ENCODE peak calls at places on chromosomes 4 and X, in nine cellular contexts. G is OCI-LY7; K is NCI-H1105; V is DMS 273 treated with DMSO at 0.1 percent for 48 hours; I is stimulated activated CD4-positive, alpha-beta T cell treated with anti-CD3 and anti-CD28 coated beads, TNF-alpha, amount 100 ng/mL, for 48 hours; T is body of pancreas; S is left cardiac atrium; O is fibroblast of mammary gland; F is sciatic nerve. H is an unnamed sample.

GRCh38 chr4:154064244-154064643 is 275.4 kb upstream of the SFRP2 start:
- DNase-seq in G (no peak), K (no peak), V (no peak), I (no peak), T (no peak), S (no peak), O (no peak), F (no peak), H (no peak)

GRCh38 chr4:181637186-181638105 is 605.8 kb upstream of the TENM3 start:
- DNase-seq in G (no peak), K (no peak), V (no peak), I (no peak), T (no peak), S (no peak), O (peak; percentile 93), F (no peak), H (no peak)

GRCh38 chrX:12814434-12814833 is 23.2 kb downstream of the PRPS2 start:
- DNase-seq in G (peak; percentile 69), K (peak; percentile 23), V (peak; percentile 2), I (peak; percentile 11), T (peak; percentile 25), S (no peak), O (peak; percentile 59), F (no peak), H (no peak)

GRCh38 chr4:71441186-71442169 is 102.7 kb downstream of the SLC4A4 start:
- DNase-seq in G (no peak), K (no peak), V (no peak), I (no peak), T (no peak), S (no peak), O (peak; percentile 14), F (no peak), H (no peak)

GRCh38 chr4:100872811-100873210 is 355.0 kb upstream of the EMCN start:
- DNase-seq in G (no peak), K (no peak), V (no peak), I (no peak), T (no peak), S (no peak), O (peak; percentile 12), F (no peak), H (no peak)

GRCh38 chr4:39657465-39657864 is 18.8 kb upstream of the SMIM14 start:
- DNase-seq in G (peak; percentile 7), K (no peak), V (no peak), I (no peak), T (no peak), S (no peak), O (no peak), F (no peak), H (no peak)

GRCh38 chr4:142615324-142615665 is 230.8 kb downstream of the INPP4B start:
- DNase-seq in G (no peak), K (no peak), V (no peak), I (no peak), T (no peak), S (no peak), O (peak; percentile 78), F (no peak), H (no peak)

GRCh38 chr4:75289843-75290616 is 224.2 kb downstream of the RCHY1 start:
- DNase-seq in G (peak; percentile 31), K (peak; percentile 91), V (peak; percentile 11), I (no peak), T (peak; percentile 12), S (no peak), O (peak; percentile 28), F (no peak), H (no peak)

GRCh38 chrX:101287402-101287801 is 3.7 kb downstream of the TAF7L start:
- DNase-seq in G (peak; percentile 47), K (peak; percentile 1), V (peak; percentile 25), I (peak; percentile 2), T (no peak), S (no peak), O (peak; percentile 64), F (no peak), H (no peak)

GRCh38 chr4:14987054-14987453 is 15.2 kb upstream of the CPEB2 start:
- DNase-seq in G (no peak), K (no peak), V (no peak), I (no peak), T (no peak), S (no peak), O (no peak), F (no peak), H (no peak)

GRCh38 chr4:113584407-113585150 is 177.0 kb downstream of the CAMK2D start:
- DNase-seq in G (no peak), K (no peak), V (peak; percentile 75), I (no peak), T (no peak), S (peak; percentile 43), O (peak; percentile 69), F (no peak), H (no peak)

GRCh38 chr4:61248705-61249104 is 48.6 kb downstream of the ADGRL3 start:
- DNase-seq in G (no peak), K (no peak), V (no peak), I (no peak), T (no peak), S (no peak), O (no peak), F (no peak), H (no peak)

GRCh38 chrX:40871385-40872082 is 136.2 kb upstream of the MED14 start:
- DNase-seq in G (no peak), K (no peak), V (no peak), I (peak; percentile 1), T (no peak), S (no peak), O (peak; percentile 29), F (no peak), H (no peak)

GRCh38 chrX:2863646-2864045 is 34.9 kb downstream of the GYG2 start:
- DNase-seq in G (no peak), K (no peak), V (no peak), I (no peak), T (no peak), S (no peak), O (no peak), F (no peak), H (no peak)

GRCh38 chr4:16627999-16628398 is 270.4 kb downstream of the LDB2 start:
- DNase-seq in G (no peak), K (no peak), V (no peak), I (no peak), T (no peak), S (no peak), O (peak; percentile 96), F (no peak), H (no peak)

H was measured in psoas muscle.